ENCODE peak calls at places on chromosomes 5 and 9, in five cellular contexts. V is CD8-positive, alpha-beta T cell; N is NCI-H460; G is HS-27A; T is RCC 7860. E is an unnamed sample.

GRCh38 chr5:180142008-180142803 is 66.8 kb downstream of the RASGEF1C start:
- DNase-seq in V (no peak), G (no peak), T (no peak), N (no peak), E (no peak)

GRCh38 chr5:24905123-24905522 is 260.3 kb upstream of the CDH10 start:
- DNase-seq in N (peak), G (peak), T (no peak), V (no peak), E (no peak)

GRCh38 chr9:13278368-13279246 is 885 bp downstream of the MPDZ start:
- DNase-seq in V (no peak), G (no peak), T (peak), N (peak), E (peak)

GRCh38 chr5:138491284-138491648 is 26.0 kb downstream of the EGR1 start:
- DNase-seq in N (no peak), T (no peak), V (no peak), G (no peak), E (no peak)

GRCh38 chr9:88932766-88933165 is 58.5 kb upstream of the S1PR3 start:
- DNase-seq in N (no peak), G (no peak), V (no peak), T (no peak), E (no peak)

GRCh38 chr5:38712416-38712815 is 133.4 kb upstream of the OSMR start:
- DNase-seq in G (no peak), V (no peak), T (no peak), N (no peak), E (no peak)

GRCh38 chr5:78533356-78533755 is 115.2 kb downstream of the LHFPL2 start:
- DNase-seq in V (no peak), N (peak), T (no peak), G (no peak), E (no peak)

GRCh38 chr9:37026936-37027581 is 7.0 kb downstream of the PAX5 start:
- DNase-seq in G (no peak), T (no peak), V (no peak), N (no peak), E (no peak)

GRCh38 chr9:124839612-124840299 is 13.5 kb upstream of the WDR38 start:
- DNase-seq in N (no peak), G (no peak), T (no peak), V (no peak), E (peak)